ENCODE peak calls at places on chromosome 19, in seven cellular contexts. One of them, this sample, is unnamed.

GRCh38 chr19:4361152-4362037 is 18.0 kb downstream of the MPND start:
- DNase-seq in RWPE1: no peak
- DNase-seq in testis: no peak
- DNase-seq in neural crest cell: no peak
- DNase-seq in fibroblast of lung: peak
- DNase-seq in choroid plexus epithelial cell: peak
- DNase-seq in AG09309: no peak
- DNase-seq in this sample: no peak

GRCh38 chr19:40143612-40144011 is 47.6 kb upstream of the MAP3K10 start:
- DNase-seq in testis: no peak
- DNase-seq in AG09309: no peak
- DNase-seq in fibroblast of lung: no peak
- DNase-seq in neural crest cell: no peak
- DNase-seq in RWPE1: no peak
- DNase-seq in choroid plexus epithelial cell: no peak
- DNase-seq in this sample: no peak

GRCh38 chr19:16915135-16915534 is 26.3 kb downstream of the F2RL3 start:
- DNase-seq in AG09309: no peak
- DNase-seq in choroid plexus epithelial cell: no peak
- DNase-seq in RWPE1: no peak
- DNase-seq in fibroblast of lung: no peak
- DNase-seq in neural crest cell: no peak
- DNase-seq in testis: no peak
- DNase-seq in this sample: no peak

GRCh38 chr19:5926641-5927438 is 12.8 kb downstream of the CAPS start:
- DNase-seq in AG09309: peak
- DNase-seq in choroid plexus epithelial cell: peak
- DNase-seq in RWPE1: no peak
- DNase-seq in testis: peak
- DNase-seq in fibroblast of lung: no peak
- DNase-seq in neural crest cell: no peak
- DNase-seq in this sample: peak

GRCh38 chr19:50794778-50795664 is 4.8 kb downstream of the ACP4 start:
- DNase-seq in RWPE1: no peak
- DNase-seq in choroid plexus epithelial cell: no peak
- DNase-seq in fibroblast of lung: no peak
- DNase-seq in AG09309: no peak
- DNase-seq in neural crest cell: no peak
- DNase-seq in testis: no peak
- DNase-seq in this sample: no peak

GRCh38 chr19:3857449-3858003 is 11.3 kb downstream of the ZFR2 start:
- DNase-seq in neural crest cell: no peak
- DNase-seq in testis: no peak
- DNase-seq in choroid plexus epithelial cell: peak
- DNase-seq in fibroblast of lung: no peak
- DNase-seq in RWPE1: no peak
- DNase-seq in AG09309: no peak
- DNase-seq in this sample: no peak

GRCh38 chr19:51726049-51726448 is 2.3 kb upstream of the HAS1 start:
- DNase-seq in fibroblast of lung: peak
- DNase-seq in testis: peak
- DNase-seq in choroid plexus epithelial cell: peak
- DNase-seq in neural crest cell: no peak
- DNase-seq in AG09309: peak
- DNase-seq in RWPE1: peak
- DNase-seq in this sample: peak

GRCh38 chr19:11361771-11362731 is 6.8 kb downstream of the PLPPR2 start:
- DNase-seq in AG09309: no peak
- DNase-seq in fibroblast of lung: no peak
- DNase-seq in choroid plexus epithelial cell: no peak
- DNase-seq in RWPE1: no peak
- DNase-seq in testis: no peak
- DNase-seq in neural crest cell: no peak
- DNase-seq in this sample: no peak

GRCh38 chr19:58519087-58519354 is 589 bp downstream of the ZBTB45 start:
- DNase-seq in fibroblast of lung: peak
- DNase-seq in RWPE1: peak
- DNase-seq in AG09309: peak
- DNase-seq in testis: peak
- DNase-seq in choroid plexus epithelial cell: peak
- DNase-seq in neural crest cell: peak
- DNase-seq in this sample: peak

GRCh38 chr19:6221220-6221877 is 58.4 kb downstream of the MLLT1 start:
- DNase-seq in testis: no peak
- DNase-seq in choroid plexus epithelial cell: no peak
- DNase-seq in AG09309: no peak
- DNase-seq in fibroblast of lung: no peak
- DNase-seq in neural crest cell: no peak
- DNase-seq in RWPE1: no peak
- DNase-seq in this sample: no peak

GRCh38 chr19:23395041-23395721 is at the start of gene ZNF91:
- DNase-seq in AG09309: peak
- DNase-seq in RWPE1: peak
- DNase-seq in choroid plexus epithelial cell: peak
- DNase-seq in neural crest cell: peak
- DNase-seq in testis: peak
- DNase-seq in fibroblast of lung: peak
- DNase-seq in this sample: peak

GRCh38 chr19:34555447-34555846 is 73.9 kb downstream of the WTIP start:
- DNase-seq in AG09309: no peak
- DNase-seq in fibroblast of lung: no peak
- DNase-seq in RWPE1: no peak
- DNase-seq in choroid plexus epithelial cell: peak
- DNase-seq in neural crest cell: no peak
- DNase-seq in testis: no peak
- DNase-seq in this sample: no peak

GRCh38 chr19:28137772-28138171 is 1075.2 kb downstream of the UQCRFS1 start:
- DNase-seq in RWPE1: no peak
- DNase-seq in AG09309: no peak
- DNase-seq in neural crest cell: no peak
- DNase-seq in testis: no peak
- DNase-seq in fibroblast of lung: no peak
- DNase-seq in choroid plexus epithelial cell: no peak
- DNase-seq in this sample: no peak

GRCh38 chr19:15453091-15453498 is 3.3 kb upstream of the WIZ start:
- DNase-seq in neural crest cell: no peak
- DNase-seq in RWPE1: no peak
- DNase-seq in testis: no peak
- DNase-seq in choroid plexus epithelial cell: no peak
- DNase-seq in fibroblast of lung: no peak
- DNase-seq in AG09309: no peak
- DNase-seq in this sample: no peak

GRCh38 chr19:44202470-44202869 is 9.9 kb upstream of the ZNF227 start:
- DNase-seq in AG09309: peak
- DNase-seq in testis: no peak
- DNase-seq in neural crest cell: no peak
- DNase-seq in fibroblast of lung: no peak
- DNase-seq in RWPE1: no peak
- DNase-seq in choroid plexus epithelial cell: peak
- DNase-seq in this sample: no peak

GRCh38 chr19:32189956-32190706 is 155.3 kb upstream of the ZNF507 start:
- DNase-seq in fibroblast of lung: no peak
- DNase-seq in testis: no peak
- DNase-seq in AG09309: no peak
- DNase-seq in choroid plexus epithelial cell: no peak
- DNase-seq in RWPE1: no peak
- DNase-seq in neural crest cell: no peak
- DNase-seq in this sample: no peak

GRCh38 chr19:57406516-57407123 is 4.3 kb upstream of the ZNF17 start:
- DNase-seq in choroid plexus epithelial cell: peak
- DNase-seq in neural crest cell: peak
- DNase-seq in RWPE1: peak
- DNase-seq in testis: peak
- DNase-seq in AG09309: no peak
- DNase-seq in fibroblast of lung: peak
- DNase-seq in this sample: no peak

GRCh38 chr19:57410748-57411671 is at the start of gene ZNF17:
- DNase-seq in RWPE1: peak
- DNase-seq in fibroblast of lung: peak
- DNase-seq in AG09309: peak
- DNase-seq in choroid plexus epithelial cell: peak
- DNase-seq in testis: peak
- DNase-seq in neural crest cell: peak
- DNase-seq in this sample: peak
- TF ChIP-seq CTCF in RWPE1: no peak
- TF ChIP-seq CTCF in fibroblast of lung: no peak
- TF ChIP-seq CTCF in AG09309: no peak
- TF ChIP-seq CTCF in choroid plexus epithelial cell: no peak
- TF ChIP-seq CTCF in testis: no peak
- TF ChIP-seq CTCF in neural crest cell: no peak
- TF ChIP-seq CTCF in this sample: no peak

GRCh38 chr19:38374332-38375097 is at the start of gene PSMD8:
- DNase-seq in RWPE1: peak
- DNase-seq in testis: peak
- DNase-seq in choroid plexus epithelial cell: peak
- DNase-seq in neural crest cell: peak
- DNase-seq in fibroblast of lung: peak
- DNase-seq in AG09309: peak
- DNase-seq in this sample: peak
- TF ChIP-seq CTCF in RWPE1: no peak
- TF ChIP-seq CTCF in testis: no peak
- TF ChIP-seq CTCF in choroid plexus epithelial cell: no peak
- TF ChIP-seq CTCF in neural crest cell: peak
- TF ChIP-seq CTCF in fibroblast of lung: peak
- TF ChIP-seq CTCF in AG09309: peak
- TF ChIP-seq CTCF in this sample: peak

GRCh38 chr19:8395621-8396082 is 5.5 kb downstream of the RAB11B start:
- DNase-seq in choroid plexus epithelial cell: no peak
- DNase-seq in fibroblast of lung: no peak
- DNase-seq in testis: no peak
- DNase-seq in RWPE1: no peak
- DNase-seq in neural crest cell: no peak
- DNase-seq in AG09309: no peak
- DNase-seq in this sample: no peak

GRCh38 chr19:8396185-8396562 is 6.0 kb downstream of the RAB11B start:
- DNase-seq in AG09309: no peak
- DNase-seq in fibroblast of lung: no peak
- DNase-seq in RWPE1: no peak
- DNase-seq in neural crest cell: no peak
- DNase-seq in choroid plexus epithelial cell: no peak
- DNase-seq in testis: no peak
- DNase-seq in this sample: no peak

GRCh38 chr19:8397746-8398721 is 7.9 kb downstream of the RAB11B start:
- DNase-seq in testis: no peak
- DNase-seq in choroid plexus epithelial cell: no peak
- DNase-seq in RWPE1: no peak
- DNase-seq in neural crest cell: no peak
- DNase-seq in fibroblast of lung: no peak
- DNase-seq in AG09309: no peak
- DNase-seq in this sample: no peak

GRCh38 chr19:8397291-8397690 is 7.1 kb downstream of the RAB11B start:
- DNase-seq in choroid plexus epithelial cell: no peak
- DNase-seq in RWPE1: peak
- DNase-seq in AG09309: no peak
- DNase-seq in testis: no peak
- DNase-seq in neural crest cell: no peak
- DNase-seq in fibroblast of lung: no peak
- DNase-seq in this sample: no peak

DNA sequence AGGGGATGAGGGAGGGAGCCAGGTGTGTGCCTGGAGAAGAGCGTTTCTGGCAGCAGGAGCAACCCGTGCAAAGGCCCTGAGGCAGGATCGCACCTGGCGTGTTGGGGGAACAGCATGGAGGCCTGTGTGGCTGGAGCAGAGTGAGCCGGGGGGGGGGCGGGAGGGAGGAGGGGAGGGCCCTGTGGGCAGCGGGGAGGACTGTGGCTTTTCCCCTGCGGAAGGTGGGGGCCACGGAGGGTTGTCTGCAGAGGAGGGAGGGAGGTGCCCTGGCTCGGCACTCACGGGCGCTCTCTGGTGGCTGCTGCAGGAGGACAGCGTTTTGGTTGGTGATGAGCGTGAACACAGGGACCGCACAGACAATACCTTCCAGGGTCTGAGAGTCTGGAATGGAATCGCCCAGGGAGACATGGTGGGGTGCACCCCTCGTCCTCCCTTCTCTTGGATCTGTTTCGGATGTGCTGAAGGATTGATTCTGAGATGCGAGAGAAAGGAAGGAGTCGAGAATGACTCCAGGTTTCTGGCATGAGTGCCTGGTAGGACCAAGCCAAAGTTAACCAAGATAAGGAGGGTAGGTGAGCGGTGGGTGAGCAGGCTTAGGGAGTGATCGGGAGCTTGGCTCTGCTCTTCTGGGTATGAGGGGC is 6.5 kb downstream of the RAB11B start:
- DNase-seq in neural crest cell: peak
- DNase-seq in fibroblast of lung: peak
- DNase-seq in RWPE1: peak
- DNase-seq in testis: peak
- DNase-seq in choroid plexus epithelial cell: peak
- DNase-seq in AG09309: no peak
- DNase-seq in this sample: no peak
- TF ChIP-seq CTCF in neural crest cell: peak
- TF ChIP-seq CTCF in fibroblast of lung: peak
- TF ChIP-seq CTCF in RWPE1: peak
- TF ChIP-seq CTCF in testis: peak
- TF ChIP-seq CTCF in choroid plexus epithelial cell: peak
- TF ChIP-seq CTCF in AG09309: peak
- TF ChIP-seq CTCF in this sample: peak

GRCh38 chr19:38231918-38232317 is 7.9 kb upstream of the DPF1 start:
- DNase-seq in RWPE1: no peak
- DNase-seq in testis: no peak
- DNase-seq in neural crest cell: no peak
- DNase-seq in AG09309: no peak
- DNase-seq in fibroblast of lung: no peak
- DNase-seq in choroid plexus epithelial cell: no peak
- DNase-seq in this sample: no peak

GRCh38 chr19:38228005-38228377 is 4.0 kb upstream of the DPF1 start:
- DNase-seq in RWPE1: no peak
- DNase-seq in choroid plexus epithelial cell: no peak
- DNase-seq in fibroblast of lung: no peak
- DNase-seq in AG09309: no peak
- DNase-seq in testis: no peak
- DNase-seq in neural crest cell: no peak
- DNase-seq in this sample: no peak

GRCh38 chr19:38227272-38228004 is 3.4 kb upstream of the DPF1 start:
- DNase-seq in AG09309: no peak
- DNase-seq in choroid plexus epithelial cell: no peak
- DNase-seq in RWPE1: no peak
- DNase-seq in neural crest cell: no peak
- DNase-seq in testis: no peak
- DNase-seq in fibroblast of lung: no peak
- DNase-seq in this sample: no peak

GRCh38 chr19:38228491-38229439 is 4.7 kb upstream of the DPF1 start:
- DNase-seq in RWPE1: no peak
- DNase-seq in AG09309: no peak
- DNase-seq in testis: no peak
- DNase-seq in fibroblast of lung: no peak
- DNase-seq in neural crest cell: peak
- DNase-seq in choroid plexus epithelial cell: no peak
- DNase-seq in this sample: no peak

DNA sequence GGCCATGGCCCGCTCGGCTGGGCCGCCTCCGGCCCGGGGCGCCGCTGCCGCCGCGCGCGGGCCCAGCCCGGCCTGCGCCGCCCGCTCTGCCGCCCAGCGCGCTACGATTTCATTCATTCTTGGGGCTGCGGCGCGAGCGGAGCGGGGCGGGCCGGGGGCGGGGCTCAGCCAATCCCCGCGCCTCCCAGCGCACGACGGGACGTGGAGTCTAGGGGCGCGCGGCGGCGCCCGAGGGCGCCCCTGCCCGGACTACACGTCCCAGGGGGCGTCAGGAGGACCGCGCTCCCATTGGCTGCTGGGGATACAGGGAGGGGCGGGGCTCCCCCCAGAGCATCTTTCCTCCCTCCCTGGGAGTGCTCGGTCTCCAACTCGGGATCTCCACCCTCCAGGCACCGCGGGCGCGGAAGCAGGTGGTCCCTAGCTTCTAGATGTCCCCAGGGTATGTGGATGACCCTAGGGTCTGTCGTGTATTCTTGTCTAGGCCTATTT is 5.6 kb upstream of the DPF1 start:
- DNase-seq in fibroblast of lung: peak
- DNase-seq in RWPE1: peak
- DNase-seq in testis: peak
- DNase-seq in choroid plexus epithelial cell: peak
- DNase-seq in neural crest cell: peak
- DNase-seq in AG09309: peak
- DNase-seq in this sample: peak
- TF ChIP-seq CTCF in fibroblast of lung: peak
- TF ChIP-seq CTCF in RWPE1: no peak
- TF ChIP-seq CTCF in testis: no peak
- TF ChIP-seq CTCF in choroid plexus epithelial cell: no peak
- TF ChIP-seq CTCF in neural crest cell: no peak
- TF ChIP-seq CTCF in AG09309: no peak
- TF ChIP-seq CTCF in this sample: no peak